ENCODE peak calls at places on chromosome 17, in eight cellular contexts. B, D, G, Z, E, I, S and M are unnamed samples.

GRCh38 chr17:7438050-7438614 is 1.2 kb upstream of the FGF11 start:
- DNase-seq in B (peak), D (no peak), G (no peak), Z (no peak), E (no peak), I (no peak), S (peak), M (peak)

GRCh38 chr17:36092228-36092627 is 2.3 kb upstream of the CCL3 start:
- DNase-seq in B (no peak), D (no peak), G (no peak), Z (no peak), E (no peak), I (no peak), S (no peak), M (no peak)

GRCh38 chr17:40519089-40519775 is 17.8 kb upstream of the TNS4 start:
- DNase-seq in B (peak), D (no peak), G (no peak), Z (no peak), E (no peak), I (no peak), S (no peak), M (no peak)

GRCh38 chr17:78120971-78121800 is 7.4 kb downstream of the TMC6 start:
- DNase-seq in B (no peak), D (no peak), G (no peak), Z (no peak), E (no peak), I (no peak), S (no peak), M (no peak)

GRCh38 chr17:62109378-62109902 is 44.4 kb upstream of the MED13 start:
- DNase-seq in B (peak), D (peak), G (no peak), Z (no peak), E (peak), I (peak), S (peak), M (peak)

GRCh38 chr17:34246436-34246835 is 8.6 kb upstream of the CCL2 start:
- DNase-seq in B (peak), D (no peak), G (no peak), Z (no peak), E (no peak), I (no peak), S (no peak), M (no peak)

GRCh38 chr17:47850692-47851573 is at the start of gene SP6:
- DNase-seq in B (peak), D (peak), G (no peak), Z (peak), E (peak), I (no peak), S (peak), M (peak)

GRCh38 chr17:82063424-82064415 is 1.9 kb downstream of the DUS1L start:
- DNase-seq in B (no peak), D (no peak), G (no peak), Z (no peak), E (no peak), I (no peak), S (no peak), M (no peak)

GRCh38 chr17:68006797-68007196 is 10.5 kb upstream of the C17orf58 start:
- DNase-seq in B (peak), D (no peak), G (no peak), Z (no peak), E (no peak), I (no peak), S (no peak), M (no peak)

GRCh38 chr17:17188586-17188985 is 17.5 kb downstream of the PLD6 start:
- DNase-seq in B (no peak), D (no peak), G (no peak), Z (no peak), E (no peak), I (no peak), S (no peak), M (no peak)

GRCh38 chr17:13558588-13558987 is 43.1 kb downstream of the HS3ST3A1 start:
- DNase-seq in B (peak), D (no peak), G (no peak), Z (no peak), E (no peak), I (no peak), S (no peak), M (no peak)

GRCh38 chr17:78014651-78015050 is 56.1 kb downstream of the TNRC6C start:
- DNase-seq in B (no peak), D (no peak), G (no peak), Z (no peak), E (no peak), I (no peak), S (no peak), M (peak)

GRCh38 chr17:8426802-8427201 is 8.9 kb upstream of the NDEL1 start:
- DNase-seq in B (no peak), D (no peak), G (no peak), Z (no peak), E (no peak), I (no peak), S (no peak), M (no peak)

GRCh38 chr17:37713624-37714023 is 31.2 kb downstream of the HNF1B start:
- DNase-seq in B (no peak), D (no peak), G (no peak), Z (no peak), E (no peak), I (no peak), S (no peak), M (no peak)

GRCh38 chr17:36611345-36612072 is 10.1 kb downstream of the MRM1 start:
- DNase-seq in B (peak), D (peak), G (no peak), Z (no peak), E (no peak), I (no peak), S (no peak), M (no peak)

GRCh38 chr17:77666881-77667395 is 291.6 kb upstream of the TNRC6C start:
- DNase-seq in B (no peak), D (no peak), G (no peak), Z (peak), E (no peak), I (no peak), S (no peak), M (no peak)